ENCODE peak calls at places on chromosomes 4 and X, in seven cellular contexts. D is HCT116, L is ascending aorta, J is right cardiac atrium, U is aorta, A is right lobe of liver, X is Karpas-422. V is an unnamed sample. For H3K9me3, the result is how much of the 10 kb centered on the place peaks cover.

GRCh38 chr4:52566136-52567031 is 92.7 kb downstream of the USP46 start:
- DNase-seq in D (no peak), L (no peak), J (no peak), U (no peak), A (no peak), X (no peak), V (no peak)

GRCh38 chrX:136106920-136107534 is 40.3 kb upstream of the FHL1 start:
- DNase-seq in D (no peak), L (no peak), J (no peak), U (no peak), A (no peak), X (no peak), V (no peak)

GRCh38 chrX:154351183-154352011 is 23.0 kb downstream of the FLNA start:
- DNase-seq in D (no peak), L (no peak), J (peak), U (peak), A (no peak), X (no peak), V (peak)

GRCh38 chr4:152073738-152074137 is 312.9 kb upstream of the GATB start:
- DNase-seq in D (no peak), L (no peak), J (peak), U (no peak), A (no peak), X (no peak), V (peak)

GRCh38 chr4:53354012-53354722 is 11.7 kb downstream of the SCFD2 start:
- DNase-seq in D (no peak), L (no peak), J (peak), U (no peak), A (no peak), X (no peak), V (no peak)

GRCh38 chr4:40016007-40016406 is 38.3 kb upstream of the PDS5A start:
- DNase-seq in D (no peak), L (peak), J (no peak), U (no peak), A (no peak), X (no peak), V (no peak)

GRCh38 chrX:69795702-69796101 is 179.8 kb downstream of the EDA start:
- DNase-seq in D (no peak), L (no peak), J (no peak), U (no peak), A (no peak), X (no peak), V (no peak)

GRCh38 chrX:95835223-95835622 is 849.4 kb upstream of the DIAPH2 start:
- DNase-seq in D (no peak), L (no peak), J (no peak), U (no peak), A (no peak), X (no peak), V (no peak)

GRCh38 chrX:103398321-103398937 is 22.1 kb downstream of the BEX3 start:
- DNase-seq in D (peak), L (no peak), J (no peak), U (no peak), A (no peak), X (no peak), V (no peak)

GRCh38 chr4:86319390-86319789 is 40.5 kb downstream of the MAPK10 start:
- DNase-seq in D (no peak), L (no peak), J (no peak), U (no peak), A (no peak), X (no peak), V (no peak)
- H3K27ac ChIP-seq in D (no peak), L (no peak), J (no peak), U (no peak), A (no peak), X (no peak), V (no peak)

GRCh38 chr4:123046096-123046495 is 123.7 kb upstream of the NUDT6 start:
- DNase-seq in D (no peak), L (no peak), J (no peak), U (no peak), A (no peak), X (no peak), V (no peak)
- H3K9me3 ChIP-seq in D (under half), L (half or more), J (under half), U (under half), A (under half), X (under half), V (under half)

GRCh38 chr4:69025191-69025998 is 70.9 kb upstream of the UGT2B7 start:
- DNase-seq in D (peak), L (no peak), J (no peak), U (no peak), A (no peak), X (no peak), V (no peak)
- H3K27ac ChIP-seq in D (no peak), L (no peak), J (no peak), U (no peak), A (no peak), X (no peak), V (no peak)

GRCh38 chr4:71864380-71864779 is 80.5 kb upstream of the GC start:
- DNase-seq in D (no peak), L (no peak), J (no peak), U (no peak), A (no peak), X (no peak), V (no peak)

GRCh38 chr4:71863457-71863856 is 79.6 kb upstream of the GC start:
- DNase-seq in D (no peak), L (no peak), J (no peak), U (no peak), A (no peak), X (no peak), V (no peak)

GRCh38 chr4:71860643-71861042 is 76.8 kb upstream of the GC start:
- DNase-seq in D (peak), L (no peak), J (no peak), U (no peak), A (no peak), X (peak), V (no peak)

GRCh38 chr4:71866212-71866885 is 82.5 kb upstream of the GC start:
- DNase-seq in D (no peak), L (no peak), J (no peak), U (no peak), A (no peak), X (no peak), V (no peak)

DNA sequence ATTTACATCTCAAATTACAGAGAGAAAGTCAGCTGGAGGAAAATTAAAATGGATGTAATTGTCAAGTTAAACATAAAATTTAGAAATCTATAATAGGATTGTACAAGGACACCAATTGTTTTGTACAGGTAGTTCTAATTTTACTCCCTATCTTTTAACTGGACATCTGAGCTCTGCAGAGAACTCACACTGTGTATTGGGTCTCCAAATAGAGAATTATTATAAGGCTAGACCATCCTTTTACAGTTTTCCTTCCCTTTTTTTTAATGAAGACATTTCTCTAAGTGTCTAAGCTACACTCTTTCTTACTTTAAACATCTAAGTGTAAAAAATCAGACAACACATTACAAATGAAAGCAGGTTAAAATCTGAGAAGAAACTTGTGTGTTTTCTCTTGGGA is 78.4 kb upstream of the GC start:
- DNase-seq in D (no peak), L (no peak), J (no peak), U (no peak), A (no peak), X (no peak), V (no peak)
- H3K9me3 ChIP-seq in D (under half), L (under half), J (under half), U (under half), A (under half), X (under half), V (under half)

GRCh38 chr4:142248946-142249345 is 597.2 kb downstream of the INPP4B start:
- DNase-seq in D (no peak), L (no peak), J (no peak), U (no peak), A (no peak), X (no peak), V (no peak)
- H3K27ac ChIP-seq in D (no peak), L (no peak), J (no peak), U (no peak), A (no peak), X (no peak), V (no peak)

DNA sequence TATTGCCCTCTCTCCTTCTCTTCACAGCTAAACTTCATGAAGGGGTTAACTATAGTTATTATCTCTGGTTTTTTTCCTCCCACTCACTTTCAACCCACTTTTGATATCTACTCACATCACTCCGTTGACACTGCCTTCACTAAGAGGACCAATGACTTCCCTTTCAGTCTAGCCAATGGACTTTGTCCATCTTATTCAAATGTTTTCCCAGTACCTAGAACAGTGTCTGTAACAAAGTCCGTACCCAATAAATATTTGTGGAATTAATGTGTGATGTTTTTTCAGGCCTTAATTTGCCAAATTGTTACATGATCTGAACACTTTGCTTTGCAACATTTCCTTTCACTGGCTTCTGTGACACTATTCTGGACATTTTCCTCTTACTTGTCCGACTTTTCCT is 106.0 kb upstream of the AR start:
- DNase-seq in D (no peak), L (no peak), J (no peak), U (no peak), A (no peak), X (no peak), V (no peak)
- H3K9me3 ChIP-seq in D (under half), L (under half), J (under half), U (under half), A (under half), X (under half), V (under half)